ENCODE peak calls at places on chromosomes 1 and 21, in eight cellular contexts. J is osteoblast; T is iris pigment epithelial cell; F is COLO829; R is stimulated activated CD4-positive, alpha-beta T cell treated with anti-CD3 and anti-CD28 coated beads, TNF-alpha, amount 100 ng/mL, for 4 hours; X is SK-N-SH; K is HCEC 1CT; I is tibial artery. S is an unnamed sample.

GRCh38 chr21:43321111-43321510 is 105.8 kb downstream of the SIK1 start:
- DNase-seq in J (no peak), T (no peak), F (no peak), R (no peak), X (no peak), K (no peak), I (no peak), S (peak; percentile 77)

GRCh38 chr21:38614558-38614957 is 116.3 kb upstream of the ERG start:
- DNase-seq in J (peak; percentile 63), T (no peak), F (no peak), R (no peak), X (no peak), K (no peak), I (no peak), S (no peak)

GRCh38 chr1:243490147-243490546 is 234.3 kb downstream of the SDCCAG8 start:
- DNase-seq in J (no peak), T (no peak), F (no peak), R (no peak), X (no peak), K (no peak), I (no peak), S (no peak)

GRCh38 chr1:153684892-153685291 is 6.4 kb downstream of the NPR1 start:
- DNase-seq in J (peak; percentile 63), T (no peak), F (no peak), R (no peak), X (no peak), K (no peak), I (no peak), S (no peak)

GRCh38 chr1:111032295-111032897 is 68.7 kb upstream of the LRIF1 start:
- DNase-seq in J (no peak), T (peak; percentile 19), F (peak; percentile 17), R (peak; percentile 20), X (peak; percentile 27), K (peak; percentile 54), I (no peak), S (peak; percentile 62)

GRCh38 chr1:174794861-174795260 is 204.9 kb upstream of the CACYBP start:
- DNase-seq in J (no peak), T (no peak), F (no peak), R (no peak), X (no peak), K (no peak), I (no peak), S (no peak)

GRCh38 chr1:31583995-31584868 is 7.9 kb downstream of the TINAGL1 start:
- DNase-seq in J (peak; percentile 96), T (peak; percentile 76), F (peak; percentile 28), R (no peak), X (peak; percentile 76), K (no peak), I (peak; percentile 87), S (peak; percentile 44)

GRCh38 chr1:94792473-94792875 is 27.7 kb upstream of the SLC44A3 start:
- DNase-seq in J (no peak), T (peak; percentile 81), F (no peak), R (no peak), X (no peak), K (peak; percentile 92), I (no peak), S (peak; percentile 86)

GRCh38 chr1:234755449-234755863 is 145.5 kb upstream of the IRF2BP2 start:
- DNase-seq in J (peak; percentile 91), T (peak; percentile 86), F (peak; percentile 42), R (no peak), X (no peak), K (peak; percentile 89), I (peak; percentile 91), S (peak; percentile 86)

GRCh38 chr1:65524931-65525296 is 104.4 kb downstream of the LEPR start:
- DNase-seq in J (no peak), T (no peak), F (no peak), R (no peak), X (no peak), K (no peak), I (no peak), S (no peak)

GRCh38 chr1:101128211-101128727 is 102.7 kb upstream of the DPH5 start:
- DNase-seq in J (no peak), T (no peak), F (no peak), R (no peak), X (no peak), K (no peak), I (no peak), S (no peak)

GRCh38 chr1:223123238-223123976 is 19.6 kb downstream of the TLR5 start:
- DNase-seq in J (peak; percentile 95), T (peak; percentile 54), F (peak; percentile 70), R (peak; percentile 53), X (peak; percentile 84), K (peak; percentile 45), I (peak; percentile 55), S (peak; percentile 75)

GRCh38 chr1:23168079-23168461 is 586 bp downstream of the LUZP1 start:
- DNase-seq in J (peak; percentile 94), T (no peak), F (no peak), R (no peak), X (peak; percentile 87), K (peak; percentile 51), I (no peak), S (peak; percentile 57)

GRCh38 chr21:36452281-36452680 is 27.6 kb downstream of the CLDN14 start:
- DNase-seq in J (no peak), T (no peak), F (no peak), R (no peak), X (no peak), K (no peak), I (no peak), S (no peak)

GRCh38 chr1:68221001-68221970 is 11.0 kb downstream of the WLS start:
- DNase-seq in J (no peak), T (no peak), F (no peak), R (no peak), X (no peak), K (no peak), I (no peak), S (no peak)

GRCh38 chr1:107442545-107442944 is 301.7 kb downstream of the NTNG1 start:
- DNase-seq in J (no peak), T (no peak), F (no peak), R (no peak), X (no peak), K (no peak), I (no peak), S (no peak)

GRCh38 chr1:173301507-173301906 is 94.4 kb upstream of the TNFSF4 start:
- DNase-seq in J (no peak), T (peak; percentile 36), F (no peak), R (no peak), X (no peak), K (peak; percentile 78), I (no peak), S (peak; percentile 26)

GRCh38 chr1:153962088-153963029 is 978 bp downstream of the SLC39A1 start:
- DNase-seq in J (peak; percentile 91), T (peak; percentile 65), F (no peak), R (no peak), X (no peak), K (peak; percentile 72), I (peak; percentile 62), S (peak; percentile 83)

GRCh38 chr1:215539803-215540575 is 27.1 kb upstream of the KCTD3 start:
- DNase-seq in J (no peak), T (peak; percentile 29), F (no peak), R (no peak), X (no peak), K (peak; percentile 36), I (no peak), S (no peak)

GRCh38 chr1:75745276-75745675 is 20.8 kb downstream of the ACADM start:
- DNase-seq in J (no peak), T (no peak), F (no peak), R (no peak), X (no peak), K (no peak), I (no peak), S (no peak)

GRCh38 chr1:196361112-196361714 is 247.0 kb downstream of the KCNT2 start:
- DNase-seq in J (no peak), T (peak; percentile 22), F (no peak), R (no peak), X (no peak), K (peak; percentile 4), I (no peak), S (peak; percentile 29)

GRCh38 chr1:201295346-201295745 is 12.0 kb downstream of the PKP1 start:
- DNase-seq in J (peak; percentile 58), T (no peak), F (no peak), R (no peak), X (no peak), K (peak; percentile 66), I (no peak), S (no peak)

GRCh38 chr21:42630626-42631025 is 22.8 kb upstream of the PDE9A start:
- DNase-seq in J (no peak), T (no peak), F (no peak), R (no peak), X (no peak), K (no peak), I (no peak), S (no peak)

GRCh38 chr1:69611316-69611715 is 43.6 kb downstream of the LRRC7 start:
- DNase-seq in J (no peak), T (no peak), F (no peak), R (no peak), X (no peak), K (peak; percentile 33), I (no peak), S (no peak)

GRCh38 chr1:225866981-225867380 is 15.2 kb downstream of the TMEM63A start:
- DNase-seq in J (peak; percentile 74), T (no peak), F (no peak), R (no peak), X (no peak), K (no peak), I (no peak), S (no peak)

GRCh38 chr1:70542856-70543255 is 131.8 kb downstream of the CTH start:
- DNase-seq in J (no peak), T (no peak), F (no peak), R (no peak), X (no peak), K (no peak), I (no peak), S (no peak)

S was measured in ELR.